ENCODE peak calls at places on chromosomes 2 and 18, in ten cellular contexts. Z, K, O, R, X, Y, T, V, W and J are unnamed samples.

GRCh38 chr18:78610179-78610578 is 369.4 kb upstream of the SALL3 start:
- DNase-seq in Z (no peak), K (no peak), O (no peak), R (no peak), X (no peak), Y (no peak), T (no peak), V (no peak), W (no peak), J (no peak)

GRCh38 chr2:136131484-136131960 is 13.6 kb upstream of the CXCR4 start:
- DNase-seq in Z (no peak), K (no peak), O (peak), R (no peak), X (peak), Y (peak), T (peak), V (no peak), W (no peak), J (no peak)

GRCh38 chr2:182887753-182888415 is 21.4 kb upstream of the FRZB start:
- DNase-seq in Z (no peak), K (no peak), O (no peak), R (no peak), X (no peak), Y (no peak), T (no peak), V (no peak), W (no peak), J (no peak)

GRCh38 chr2:47639469-47639868 is 143.5 kb upstream of the MSH6 start:
- DNase-seq in Z (no peak), K (no peak), O (no peak), R (peak), X (no peak), Y (no peak), T (no peak), V (no peak), W (no peak), J (no peak)

GRCh38 chr2:203077458-203077857 is 62.8 kb downstream of the NBEAL1 start:
- DNase-seq in Z (no peak), K (no peak), O (no peak), R (no peak), X (no peak), Y (no peak), T (no peak), V (no peak), W (no peak), J (peak)

GRCh38 chr2:39437522-39438296 is 624 bp upstream of the MAP4K3 start:
- DNase-seq in Z (peak), K (no peak), O (peak), R (peak), X (peak), Y (peak), T (peak), V (peak), W (no peak), J (no peak)

GRCh38 chr2:228841877-228842276 is 429.2 kb downstream of the PID1 start:
- DNase-seq in Z (no peak), K (no peak), O (no peak), R (no peak), X (no peak), Y (no peak), T (no peak), V (no peak), W (no peak), J (peak)

GRCh38 chr18:67282796-67283195 is 233.7 kb downstream of the DSEL start:
- DNase-seq in Z (no peak), K (no peak), O (no peak), R (no peak), X (no peak), Y (no peak), T (no peak), V (no peak), W (peak), J (peak)

GRCh38 chr2:88067189-88067588 is 436 bp upstream of the SMYD1 start:
- DNase-seq in Z (no peak), K (no peak), O (no peak), R (no peak), X (no peak), Y (no peak), T (no peak), V (no peak), W (no peak), J (no peak)

GRCh38 chr2:11717623-11718022 is 28.8 kb upstream of the LPIN1 start:
- DNase-seq in Z (no peak), K (no peak), O (no peak), R (no peak), X (no peak), Y (no peak), T (no peak), V (no peak), W (no peak), J (no peak)

GRCh38 chr2:215439404-215439803 is 3.5 kb upstream of the FN1 start:
- DNase-seq in Z (no peak), K (no peak), O (no peak), R (no peak), X (no peak), Y (no peak), T (no peak), V (no peak), W (no peak), J (no peak)

GRCh38 chr2:20378891-20379519 is 28.4 kb upstream of the PUM2 start:
- DNase-seq in Z (no peak), K (peak), O (no peak), R (peak), X (no peak), Y (peak), T (no peak), V (peak), W (peak), J (peak)

GRCh38 chr2:219002395-219003266 is 9.4 kb upstream of the CRYBA2 start:
- DNase-seq in Z (no peak), K (peak), O (no peak), R (no peak), X (peak), Y (peak), T (no peak), V (no peak), W (peak), J (no peak)

GRCh38 chr2:198957183-198957582 is 500.6 kb downstream of the SATB2 start:
- DNase-seq in Z (no peak), K (no peak), O (no peak), R (no peak), X (no peak), Y (no peak), T (no peak), V (no peak), W (no peak), J (no peak)

GRCh38 chr2:128746356-128746755 is 427.7 kb upstream of the HS6ST1 start:
- DNase-seq in Z (no peak), K (no peak), O (no peak), R (no peak), X (no peak), Y (no peak), T (no peak), V (no peak), W (no peak), J (no peak)

GRCh38 chr18:60663060-60663989 is 290.8 kb upstream of the MC4R start:
- DNase-seq in Z (no peak), K (no peak), O (no peak), R (no peak), X (no peak), Y (no peak), T (no peak), V (no peak), W (no peak), J (no peak)

GRCh38 chr2:58436842-58437241 is 195.7 kb upstream of the FANCL start:
- DNase-seq in Z (no peak), K (no peak), O (no peak), R (no peak), X (no peak), Y (no peak), T (no peak), V (no peak), W (no peak), J (no peak)